ENCODE peak calls at places on chromosomes 5 and 9, in four cellular contexts. K is coronary artery, G is WERI-Rb-1, Z is RWPE2. N is an unnamed sample.

GRCh38 chr9:25648116-25648515 is 30.1 kb downstream of the TUSC1 start:
- DNase-seq in K (no peak), G (no peak), Z (no peak), N (no peak)

GRCh38 chr9:137590469-137591383 is at the start of gene ZMYND19:
- DNase-seq in K (peak; percentile 86), G (peak; percentile 87), Z (peak; percentile 77), N (peak; percentile 62)

GRCh38 chr5:62587737-62588136 is 9.1 kb downstream of the LRRC70 start:
- DNase-seq in K (no peak), G (no peak), Z (no peak), N (no peak)

GRCh38 chr5:80917596-80917995 is 42.6 kb upstream of the RASGRF2 start:
- DNase-seq in K (no peak), G (no peak), Z (no peak), N (no peak)

GRCh38 chr9:80509358-80509757 is 937.6 kb downstream of the TLE4 start:
- DNase-seq in K (no peak), G (no peak), Z (no peak), N (no peak)

GRCh38 chr9:69004836-69005235 is 9.1 kb downstream of the PRKACG start:
- DNase-seq in K (no peak), G (no peak), Z (no peak), N (peak; percentile 6)

GRCh38 chr9:113261917-113262671 is 13.3 kb downstream of the CDC26 start:
- DNase-seq in K (no peak), G (no peak), Z (no peak), N (peak; percentile 17)

GRCh38 chr5:113678924-113679575 is 165.6 kb downstream of the YTHDC2 start:
- DNase-seq in K (no peak), G (peak; percentile 46), Z (no peak), N (peak; percentile 27)

DNA sequence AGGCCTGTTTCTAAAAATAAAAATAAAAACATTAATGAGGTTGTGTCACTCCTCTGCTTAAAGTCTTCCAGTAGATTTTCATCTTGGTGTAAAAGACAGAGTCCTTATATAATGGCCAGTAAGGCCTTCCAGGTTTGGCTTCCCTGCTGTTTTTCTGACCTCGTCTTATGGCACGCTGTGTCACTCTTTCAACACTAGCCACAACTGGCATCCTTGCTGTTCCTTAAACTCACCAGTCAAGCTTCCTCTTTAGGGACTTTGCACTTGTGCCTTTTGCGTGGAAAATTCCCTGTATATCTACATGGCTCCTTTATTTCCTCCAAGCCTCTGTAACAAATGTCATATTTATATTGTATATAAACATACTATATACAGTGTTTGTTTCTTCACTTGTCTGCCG is 4.6 kb downstream of the DDX46 start:
- DNase-seq in K (no peak), G (no peak), Z (no peak), N (no peak)
- H3K27ac ChIP-seq in K (no peak overlapping the region), G (no peak overlapping the region), Z (no peak overlapping the region), N (no peak overlapping the region)

GRCh38 chr5:131514316-131515275 is 120.4 kb downstream of the RAPGEF6 start:
- DNase-seq in K (no peak), G (no peak), Z (no peak), N (no peak)
- TF ChIP-seq CTCF in K (no peak), G (no peak), Z (peak; percentile 47), N (peak; percentile 40)

GRCh38 chr5:96072791-96073165 is 111.1 kb upstream of the ELL2 start:
- DNase-seq in K (no peak), G (no peak), Z (no peak), N (no peak)

GRCh38 chr5:96079075-96079474 is 117.4 kb upstream of the ELL2 start:
- DNase-seq in K (no peak), G (no peak), Z (no peak), N (peak; percentile 91)

GRCh38 chr5:96072138-96072790 is 110.6 kb upstream of the ELL2 start:
- DNase-seq in K (no peak), G (no peak), Z (no peak), N (no peak)

GRCh38 chr5:96074460-96075254 is 113.0 kb upstream of the ELL2 start:
- DNase-seq in K (no peak), G (no peak), Z (no peak), N (no peak)

DNA sequence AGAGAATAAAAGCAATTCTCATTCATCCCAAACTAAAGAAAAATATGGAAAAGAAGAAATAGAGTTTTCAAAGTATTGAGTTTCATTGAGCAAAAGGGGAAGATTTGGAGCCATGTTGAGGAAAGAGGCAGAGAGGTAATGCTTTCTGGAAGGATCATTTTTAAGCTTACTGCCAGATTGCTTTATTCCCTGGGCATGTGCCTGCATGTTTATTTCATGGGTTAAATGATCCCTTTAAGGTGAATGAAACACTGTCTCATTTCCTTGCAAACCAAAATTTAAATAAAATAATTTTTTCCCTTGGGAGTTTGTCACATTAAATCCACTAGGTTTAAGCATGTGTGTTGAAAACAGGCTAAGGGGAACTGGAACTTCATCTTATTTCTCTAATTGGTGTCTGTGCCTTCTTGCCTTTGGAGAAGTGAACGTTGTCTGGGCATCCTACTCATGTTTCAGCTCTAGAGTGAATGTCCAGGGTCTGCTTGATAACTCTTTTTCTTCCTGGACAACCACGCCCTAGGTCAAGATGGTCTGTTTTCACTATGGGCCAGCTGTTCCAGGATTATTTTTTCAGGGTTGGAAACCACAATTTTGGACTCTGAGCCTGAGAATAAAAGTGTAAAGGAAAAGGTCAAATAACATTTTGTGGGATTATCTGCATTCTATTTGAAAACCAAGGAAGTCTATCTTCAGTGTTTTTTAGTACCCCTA is 114.1 kb upstream of the ELL2 start:
- DNase-seq in K (no peak), G (no peak), Z (no peak), N (no peak)
- H3K27ac ChIP-seq in K (no peak overlapping the region), G (no peak overlapping the region), Z (peak overlapping the region; percentile 92), N (peak overlapping the region; percentile 61)

DNA sequence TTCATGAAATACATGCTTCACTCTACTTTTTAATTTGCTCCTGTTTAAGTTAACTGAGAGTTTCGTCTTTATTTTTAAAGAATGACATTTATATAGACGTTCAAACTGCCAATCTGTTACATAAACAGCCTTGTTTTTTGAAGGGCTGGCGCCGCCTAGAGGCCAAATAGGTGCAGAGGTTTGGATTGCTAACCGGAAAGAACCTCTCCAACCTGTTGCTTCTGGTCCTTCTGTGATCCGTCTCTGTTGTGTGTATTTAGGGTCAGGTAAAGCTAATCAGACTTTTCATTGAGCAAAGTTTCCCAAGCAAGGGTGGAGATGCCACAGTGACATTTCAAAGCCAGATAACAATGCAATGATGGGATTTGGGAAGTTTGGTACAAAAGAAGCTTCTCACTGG is 39.5 kb upstream of the GLIS3 start:
- DNase-seq in K (no peak), G (peak; percentile 73), Z (no peak), N (peak; percentile 50)
- TF ChIP-seq CTCF in K (peak; percentile 77), G (peak; percentile 85), Z (peak; percentile 85), N (peak; percentile 96)

N was measured in foreskin keratinocyte.